ENCODE peak calls at places on chromosomes 5 and 9, in nine cellular contexts. J is GM06990, K is body of pancreas, P is neural crest cell, S is WTC11, A is H9, O is fibroblast of mammary gland, X is HFFc6, H is HL-60. Y is an unnamed sample.

GRCh38 chr9:119477197-119477596 is 108.0 kb upstream of the BRINP1 start:
- DNase-seq in S (peak; percentile 19), P (no peak), X (no peak), K (no peak), H (no peak), O (no peak), J (no peak), A (peak; percentile 34), Y (no peak)

GRCh38 chr5:5683174-5683573 is 260.7 kb downstream of the ICE1 start:
- DNase-seq in A (no peak), K (no peak), O (no peak), H (no peak), S (no peak), J (no peak), X (no peak), P (no peak), Y (no peak)

GRCh38 chr5:43335681-43336080 is 22.5 kb upstream of the HMGCS1 start:
- DNase-seq in J (no peak), O (no peak), S (no peak), H (peak; percentile 69), X (no peak), A (no peak), K (no peak), P (no peak), Y (no peak)

GRCh38 chr5:112373888-112374287 is 45.2 kb downstream of the EPB41L4A start:
- DNase-seq in X (no peak), A (no peak), H (no peak), O (no peak), J (no peak), P (no peak), S (no peak), K (no peak), Y (no peak)

GRCh38 chr9:37324261-37324683 is 98.2 kb upstream of the GRHPR start:
- DNase-seq in P (peak; percentile 9), H (no peak), S (no peak), O (no peak), K (no peak), J (peak; percentile 72), A (no peak), X (no peak), Y (no peak)

GRCh38 chr5:74471875-74472274 is 168.7 kb downstream of the ENC1 start:
- DNase-seq in H (no peak), X (peak; percentile 11), J (no peak), S (no peak), K (no peak), P (no peak), A (no peak), O (no peak), Y (no peak)

GRCh38 chr9:81737871-81738507 is 48.6 kb upstream of the TLE1 start:
- DNase-seq in O (peak; percentile 92), S (no peak), A (no peak), K (peak; percentile 50), P (no peak), X (peak; percentile 93), H (no peak), J (no peak), Y (peak; percentile 88)

GRCh38 chr5:14444988-14445387 is 136.6 kb upstream of the OTULINL start:
- DNase-seq in K (no peak), J (no peak), H (no peak), S (no peak), O (peak; percentile 85), A (no peak), P (no peak), X (peak; percentile 30), Y (no peak)

GRCh38 chr9:22452415-22453010 is 5.9 kb downstream of the DMRTA1 start:
- DNase-seq in S (peak; percentile 39), X (peak; percentile 29), K (peak; percentile 71), P (peak; percentile 19), J (no peak), H (peak; percentile 15), O (peak; percentile 46), A (no peak), Y (no peak)

GRCh38 chr5:128703322-128703721 is 165.3 kb upstream of the FBN2 start:
- DNase-seq in A (no peak), O (no peak), P (no peak), H (no peak), K (no peak), S (no peak), X (no peak), J (no peak), Y (no peak)

GRCh38 chr9:112049834-112050516 is 125.1 kb downstream of the SUSD1 start:
- DNase-seq in X (no peak), A (no peak), K (no peak), O (peak; percentile 65), S (no peak), H (no peak), P (no peak), J (no peak), Y (no peak)

GRCh38 chr9:237858-238345 is 23.2 kb downstream of the DOCK8 start:
- DNase-seq in K (no peak), S (no peak), A (no peak), O (no peak), X (no peak), P (no peak), J (no peak), H (no peak), Y (no peak)

GRCh38 chr9:37025381-37026084 is 8.5 kb downstream of the PAX5 start:
- DNase-seq in H (no peak), P (no peak), J (no peak), O (no peak), A (peak; percentile 45), S (no peak), K (no peak), X (no peak), Y (no peak)

GRCh38 chr5:72847989-72848473 is 31.6 kb downstream of the TNPO1 start:
- DNase-seq in H (peak; percentile 80), S (peak; percentile 85), X (peak; percentile 89), A (peak; percentile 89), J (peak; percentile 88), P (peak; percentile 73), O (peak; percentile 92), K (peak; percentile 94), Y (peak; percentile 63)

GRCh38 chr9:7121055-7121454 is 363.3 kb downstream of the KDM4C start:
- DNase-seq in H (peak; percentile 38), S (no peak), X (no peak), P (no peak), O (peak; percentile 8), J (peak; percentile 12), K (no peak), A (no peak), Y (no peak)

GRCh38 chr9:71929223-71929622 is 17.8 kb downstream of the C9orf85 start:
- DNase-seq in P (no peak), O (peak; percentile 85), S (no peak), X (peak; percentile 79), H (no peak), A (no peak), J (no peak), K (no peak), Y (no peak)

DNA sequence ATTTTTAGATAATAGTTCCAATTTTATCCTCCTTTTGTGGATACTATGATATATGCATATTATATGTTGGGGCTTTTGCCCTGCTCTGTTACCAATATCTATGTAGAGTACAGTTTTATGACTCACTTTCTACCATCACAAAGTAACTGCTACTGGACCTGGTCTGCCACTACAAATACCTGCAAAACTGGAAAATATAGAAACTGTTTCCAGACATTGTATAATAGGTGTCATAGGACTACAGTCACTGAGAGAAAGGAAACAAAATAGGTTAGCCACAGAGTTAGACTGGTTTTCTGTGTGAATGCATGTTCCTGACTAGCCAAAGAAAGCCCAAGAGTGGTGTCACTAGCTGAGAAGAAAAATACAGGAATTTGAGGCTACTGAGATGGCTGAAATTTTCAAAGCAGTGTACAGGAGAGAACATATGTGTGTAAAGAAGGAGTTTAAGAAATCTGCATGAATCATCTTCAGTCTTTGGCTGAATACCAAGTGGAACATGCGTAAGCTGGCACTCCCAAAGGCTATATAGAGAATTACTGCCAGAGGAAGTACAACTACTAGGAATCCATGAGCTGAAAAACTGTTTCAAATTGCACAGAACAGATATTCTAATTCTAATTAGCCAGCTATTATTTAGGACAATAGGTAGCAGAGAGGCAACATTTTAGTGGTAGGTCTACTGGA is 29.0 kb upstream of the FAM174A start:
- DNase-seq in O (peak; percentile 96), J (no peak), A (no peak), X (peak; percentile 41), K (no peak), H (no peak), S (no peak), P (no peak), Y (peak; percentile 41)
- TF ChIP-seq CTCF in O (peak; percentile 25), J (no peak), A (no peak), X (no peak), K (no peak), H (no peak), S (no peak), P (no peak), Y (no peak)

DNA sequence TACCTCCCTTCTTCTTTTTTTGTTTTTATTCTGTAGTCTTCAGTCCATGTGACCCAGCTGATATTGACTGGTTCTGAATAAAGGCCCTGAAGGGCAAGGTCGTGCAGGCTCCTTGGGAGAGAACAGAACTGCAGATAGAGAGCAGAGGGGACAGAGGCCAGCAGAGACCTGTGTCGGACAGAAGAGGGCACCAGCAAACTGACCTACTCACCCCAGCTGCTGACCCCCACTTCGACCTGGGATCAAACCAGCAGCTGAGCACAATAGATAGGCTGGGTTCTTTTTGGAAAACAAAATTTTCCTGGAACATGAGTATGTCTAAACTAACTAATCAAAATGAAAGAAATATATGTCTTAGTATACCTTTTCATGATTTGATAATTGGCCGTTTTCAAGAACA is 695.1 kb downstream of the NR2F1-AS1 start:
- DNase-seq in P (peak; percentile 28), K (no peak), O (no peak), J (no peak), S (peak; percentile 60), X (no peak), H (no peak), A (peak; percentile 69), Y (no peak)
- TF ChIP-seq CTCF in P (peak; percentile 39), K (no peak), O (no peak), J (peak; percentile 9), S (peak; percentile 24), X (peak; percentile 16), H (no peak), A (peak; percentile 75), Y (no peak)

GRCh38 chr5:103441523-103441922 is 121.1 kb downstream of the NUDT12 start:
- DNase-seq in J (no peak), P (no peak), A (no peak), X (no peak), O (no peak), K (no peak), S (no peak), H (no peak), Y (no peak)
- TF ChIP-seq CTCF in J (peak; percentile 35), P (peak; percentile 49), A (peak; percentile 72), X (peak; percentile 71), O (peak; percentile 10), K (no peak), S (peak; percentile 6), H (no peak), Y (no peak)

GRCh38 chr9:2363138-2363745 is 258.3 kb upstream of the VLDLR start:
- DNase-seq in O (no peak), H (no peak), A (no peak), S (no peak), P (no peak), J (no peak), K (no peak), X (no peak), Y (no peak)

GRCh38 chr9:2362170-2362569 is 259.4 kb upstream of the VLDLR start:
- DNase-seq in J (no peak), H (no peak), K (no peak), X (no peak), P (no peak), A (no peak), O (no peak), S (no peak), Y (no peak)

GRCh38 chr9:2373648-2374047 is 247.9 kb upstream of the VLDLR start:
- DNase-seq in P (no peak), S (no peak), A (no peak), H (no peak), K (no peak), X (no peak), J (no peak), O (no peak), Y (no peak)

GRCh38 chr9:2367970-2368369 is 253.6 kb upstream of the VLDLR start:
- DNase-seq in S (peak; percentile 22), K (no peak), A (peak; percentile 38), J (no peak), X (no peak), H (no peak), O (no peak), P (no peak), Y (no peak)
- TF ChIP-seq CTCF in S (no peak), K (no peak), A (peak; percentile 51), J (peak; percentile 26), X (peak; percentile 14), H (no peak), O (no peak), P (no peak), Y (no peak)

Y was measured in kidney epithelial cell.